ENCODE peak calls at places on chromosomes 13 and 19, in ten cellular contexts. B is GM23248; H is smooth muscle cell of the brain vasculature; F is GM04504; G is SHP77; U is A172; J is KBM-7; K is ELR; S is stimulated activated CD4-positive, alpha-beta T cell treated with anti-CD3 and anti-CD28 coated beads, TNF-alpha, amount 100 ng/mL, for 24 hours; Z is cerebellar cortex. I is an unnamed sample.

GRCh38 chr13:48253849-48254248 is 20.8 kb downstream of the ITM2B start:
- DNase-seq in U (no peak), S (no peak), F (no peak), K (no peak), B (no peak), G (no peak), H (no peak), Z (no peak), J (no peak), I (no peak)

GRCh38 chr19:46381746-46382345 is 31.5 kb downstream of the CCDC8 start:
- DNase-seq in U (no peak), J (no peak), G (no peak), Z (peak), K (no peak), H (no peak), B (no peak), F (no peak), S (no peak), I (peak)

GRCh38 chr13:97327071-97327470 is 104.9 kb downstream of the MBNL2 start:
- DNase-seq in F (no peak), B (no peak), G (no peak), U (peak), H (no peak), J (peak), Z (no peak), K (no peak), S (no peak), I (no peak)

GRCh38 chr13:113903361-113903760 is 39.5 kb upstream of the GAS6 start:
- DNase-seq in Z (no peak), J (no peak), U (no peak), G (no peak), H (no peak), B (peak), K (peak), S (no peak), F (peak), I (no peak)

GRCh38 chr19:39199025-39199424 is 2.3 kb downstream of the NCCRP1 start:
- DNase-seq in S (no peak), K (peak), G (peak), F (peak), J (no peak), B (peak), U (no peak), Z (no peak), H (no peak), I (no peak)

GRCh38 chr19:29569038-29569911 is 36.8 kb upstream of the POP4 start:
- DNase-seq in F (no peak), Z (no peak), J (no peak), B (no peak), U (no peak), K (no peak), G (no peak), S (no peak), H (no peak), I (no peak)

GRCh38 chr13:101552286-101552685 is 99.8 kb downstream of the ITGBL1 start:
- DNase-seq in H (no peak), K (no peak), G (no peak), U (no peak), B (peak), J (no peak), S (no peak), F (no peak), Z (no peak), I (no peak)

GRCh38 chr13:80211573-80211972 is 129.4 kb downstream of the SPRY2 start:
- DNase-seq in B (no peak), K (no peak), G (no peak), S (no peak), Z (no peak), U (no peak), F (no peak), H (no peak), J (no peak), I (no peak)

GRCh38 chr19:29404015-29404414 is 121.8 kb upstream of the VSTM2B start:
- DNase-seq in K (no peak), U (no peak), J (no peak), H (no peak), F (no peak), B (no peak), Z (no peak), G (peak), S (no peak), I (no peak)

GRCh38 chr19:3980353-3981251 is 4.7 kb downstream of the EEF2 start:
- DNase-seq in Z (no peak), F (no peak), S (no peak), B (peak), K (no peak), U (no peak), H (no peak), J (no peak), G (no peak), I (no peak)

GRCh38 chr19:20078696-20079095 is 896 bp downstream of the ZNF90 start:
- DNase-seq in H (no peak), G (no peak), B (peak), Z (peak), F (peak), J (no peak), K (peak), S (no peak), U (no peak), I (peak)

GRCh38 chr13:113762075-113762474 is 3.0 kb downstream of the TMEM255B start:
- DNase-seq in G (no peak), U (no peak), S (no peak), F (no peak), J (no peak), Z (no peak), K (no peak), H (no peak), B (no peak), I (no peak)

GRCh38 chr19:32876919-32877285 is 7.3 kb upstream of the SLC7A9 start:
- DNase-seq in K (peak), U (peak), F (peak), H (peak), Z (no peak), S (no peak), G (no peak), B (no peak), J (no peak), I (no peak)

GRCh38 chr13:76016799-76017198 is 380.7 kb downstream of the LMO7 start:
- DNase-seq in S (no peak), J (peak), F (no peak), G (no peak), K (peak), U (peak), B (peak), Z (peak), H (no peak), I (peak)

GRCh38 chr13:76798037-76798436 is 88.2 kb downstream of the KCTD12 start:
- DNase-seq in F (no peak), U (no peak), Z (no peak), S (no peak), H (no peak), K (peak), B (peak), G (peak), J (peak), I (no peak)

GRCh38 chr13:110216403-110217041 is 90.4 kb downstream of the COL4A1 start:
- DNase-seq in U (peak), K (no peak), B (peak), G (no peak), F (peak), H (peak), Z (no peak), J (no peak), S (no peak), I (no peak)

GRCh38 chr19:5832049-5832448 is 7.5 kb downstream of the FUT6 start:
- DNase-seq in J (no peak), S (no peak), K (no peak), Z (no peak), G (no peak), B (no peak), U (no peak), F (no peak), H (no peak), I (no peak)

GRCh38 chr13:113069861-113070805 is 35.5 kb upstream of the F7 start:
- DNase-seq in H (no peak), F (no peak), U (no peak), K (no peak), B (no peak), G (no peak), S (no peak), Z (no peak), J (no peak), I (peak)

GRCh38 chr19:47230122-47230920 is 678 bp downstream of the BBC3 start:
- DNase-seq in U (no peak), F (no peak), S (no peak), G (no peak), H (no peak), Z (no peak), B (peak), K (peak), J (peak), I (peak)

GRCh38 chr13:48542581-48543341 is 9.9 kb upstream of the RCBTB2 start:
- DNase-seq in G (peak), U (no peak), S (no peak), K (peak), F (no peak), Z (peak), H (no peak), J (peak), B (peak), I (peak)

GRCh38 chr19:43624933-43625332 is 5.5 kb upstream of the ZNF428 start:
- DNase-seq in K (no peak), B (peak), S (peak), J (no peak), Z (no peak), G (no peak), U (no peak), F (no peak), H (no peak), I (no peak)

GRCh38 chr13:66992183-66992582 is 238.0 kb downstream of the PCDH9 start:
- DNase-seq in H (peak), F (no peak), G (peak), S (no peak), J (peak), Z (no peak), U (no peak), K (no peak), B (no peak), I (no peak)

GRCh38 chr19:39083599-39083982 is 577 bp upstream of the ACP7 start:
- DNase-seq in G (no peak), U (no peak), J (no peak), B (peak), S (no peak), Z (no peak), F (no peak), H (no peak), K (no peak), I (no peak)

I was measured in G401.